ENCODE peak calls at places on chromosomes 12 and 14, in four cellular contexts. F is lower leg skin, V is cardiac fibroblast, G is uterus. D is an unnamed sample.

GRCh38 chr14:80606347-80606772 is 335.2 kb downstream of the CEP128 start:
- DNase-seq in G (no peak), F (no peak), V (no peak), D (no peak)

GRCh38 chr12:126907900-126908764 is 1358.8 kb upstream of the TMEM132C start:
- DNase-seq in V (no peak), F (no peak), G (no peak), D (no peak)

GRCh38 chr12:114163766-114164165 is 197.6 kb upstream of the RBM19 start:
- DNase-seq in V (peak), G (no peak), F (no peak), D (peak)

GRCh38 chr12:4148418-4149056 is 125.0 kb upstream of the CCND2 start:
- DNase-seq in G (no peak), F (peak), V (no peak), D (no peak)

GRCh38 chr12:81078469-81079196 is 754 bp downstream of the ACSS3 start:
- DNase-seq in F (no peak), G (peak), V (peak), D (peak)

GRCh38 chr12:76548222-76548837 is 11.2 kb downstream of the OSBPL8 start:
- DNase-seq in G (no peak), V (peak), F (no peak), D (no peak)

GRCh38 chr14:104856869-104857860 is 7.9 kb upstream of the CEP170B start:
- DNase-seq in F (no peak), V (no peak), G (no peak), D (no peak)

GRCh38 chr12:28966049-28966778 is 182.9 kb upstream of the FAR2 start:
- DNase-seq in G (peak), F (no peak), V (no peak), D (no peak)

GRCh38 chr14:51880810-51881580 is 20.6 kb downstream of the GNG2 start:
- DNase-seq in G (no peak), F (no peak), V (peak), D (no peak)

GRCh38 chr12:459430-460258 is at the start of gene B4GALNT3:
- DNase-seq in V (no peak), F (no peak), G (peak), D (no peak)

GRCh38 chr12:57603758-57604453 is 718 bp upstream of the DTX3 start:
- DNase-seq in F (peak), V (peak), G (peak), D (no peak)

GRCh38 chr14:99751539-99752485 is 41.4 kb upstream of the EML1 start:
- DNase-seq in G (no peak), F (no peak), V (peak), D (no peak)

GRCh38 chr14:93132472-93133065 is 16.8 kb upstream of the ITPK1 start:
- DNase-seq in F (no peak), V (peak), G (no peak), D (no peak)

GRCh38 chr14:105433161-105433605 is 13.6 kb downstream of the MTA1 start:
- DNase-seq in G (no peak), V (no peak), F (no peak), D (no peak)

GRCh38 chr14:51205486-51205885 is 34.6 kb upstream of the TMX1 start:
- DNase-seq in V (no peak), F (no peak), G (no peak), D (no peak)

GRCh38 chr12:21566223-21566906 is 38.3 kb downstream of the GYS2 start:
- DNase-seq in F (no peak), V (no peak), G (no peak), D (no peak)

GRCh38 chr12:112537710-112538396 is 119.1 kb downstream of the PTPN11 start:
- DNase-seq in V (peak), F (no peak), G (no peak), D (peak)

GRCh38 chr14:29215853-29216252 is 449.3 kb downstream of the FOXG1 start:
- DNase-seq in G (no peak), F (no peak), V (peak), D (no peak)

GRCh38 chr12:132881853-132882252 is 5.6 kb downstream of the CHFR start:
- DNase-seq in V (peak), G (no peak), F (no peak), D (no peak)

GRCh38 chr14:23624830-23625404 is 11.2 kb upstream of the DHRS2 start:
- DNase-seq in G (no peak), V (no peak), F (no peak), D (no peak)

GRCh38 chr12:98939350-98939749 is 294.3 kb downstream of the APAF1 start:
- DNase-seq in V (peak), F (no peak), G (no peak), D (peak)

GRCh38 chr14:31486764-31487163 is 1.1 kb downstream of the GPR33 start:
- DNase-seq in V (no peak), G (no peak), F (no peak), D (no peak)

GRCh38 chr14:101174522-101174838 is 271.0 kb upstream of the RTL1 start:
- DNase-seq in G (no peak), V (no peak), F (no peak), D (no peak)

GRCh38 chr12:125549836-125550235 is 484.6 kb downstream of the AACS start:
- DNase-seq in F (no peak), V (no peak), G (no peak), D (no peak)

GRCh38 chr14:93271111-93271510 is 61.7 kb downstream of the BTBD7 start:
- DNase-seq in F (no peak), V (no peak), G (no peak), D (no peak)

GRCh38 chr12:95515197-95515596 is 36.1 kb downstream of the USP44 start:
- DNase-seq in F (no peak), G (no peak), V (no peak), D (no peak)

GRCh38 chr14:22226381-22226780 is 362.6 kb downstream of the DAD1 start:
- DNase-seq in G (no peak), F (no peak), V (peak), D (no peak)

DNA sequence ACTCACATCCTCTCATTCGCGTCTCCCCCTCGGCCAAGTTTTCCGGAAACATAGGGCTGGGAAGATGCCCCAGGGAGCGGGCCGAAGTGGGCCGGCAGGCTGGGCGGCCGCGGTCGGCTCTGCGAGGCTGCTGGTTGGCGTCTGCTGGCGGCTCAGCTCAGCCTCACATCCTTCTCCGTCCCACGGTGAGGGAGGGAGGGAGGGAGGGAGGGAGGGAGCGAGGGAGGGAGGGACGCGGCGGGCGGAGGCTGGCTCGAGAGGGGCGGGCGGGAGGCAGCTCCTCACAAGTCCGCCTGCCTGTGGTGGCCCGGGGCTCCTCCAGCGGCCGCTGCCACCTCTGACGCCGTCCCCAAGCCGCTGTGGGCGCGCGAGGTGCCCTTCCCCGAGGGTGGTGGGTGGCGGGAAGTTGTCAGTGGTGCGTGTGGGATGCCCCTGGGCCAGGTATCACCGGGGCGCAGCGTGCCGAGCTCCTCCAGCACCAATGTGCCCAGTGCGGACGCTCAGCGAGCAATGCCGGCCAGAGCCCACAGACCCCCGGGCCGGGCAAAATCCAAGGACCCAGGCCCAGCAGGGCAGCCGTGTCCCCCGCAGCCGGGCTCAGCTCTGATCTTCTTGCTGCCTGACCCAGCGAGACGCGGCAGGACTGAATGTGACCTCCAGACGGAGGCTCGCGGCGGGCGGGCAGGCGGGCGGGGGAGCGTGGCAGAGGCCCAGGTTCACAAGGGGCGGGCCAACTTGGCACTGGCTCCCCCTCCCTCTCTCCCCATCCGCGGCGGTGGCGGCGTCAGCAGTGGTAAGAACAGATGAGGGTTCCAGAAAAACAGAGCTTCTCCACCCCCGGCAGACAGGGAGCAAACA is 94.0 kb downstream of the RFLNA start:
- DNase-seq in G (peak), F (peak), V (peak), D (no peak)
- H3K4me3 ChIP-seq in G (peak), F (peak), V (peak), D (peak)

GRCh38 chr12:124334266-124334665 is 39.4 kb downstream of the RFLNA start:
- DNase-seq in F (no peak), G (no peak), V (no peak), D (no peak)

GRCh38 chr12:124332900-124333299 is 38.0 kb downstream of the RFLNA start:
- DNase-seq in V (no peak), G (no peak), F (no peak), D (no peak)

GRCh38 chr12:124333724-124334123 is 38.8 kb downstream of the RFLNA start:
- DNase-seq in F (no peak), G (no peak), V (no peak), D (no peak)

GRCh38 chr12:124334976-124335375 is 40.1 kb downstream of the RFLNA start:
- DNase-seq in V (no peak), G (no peak), F (no peak), D (no peak)

DNA sequence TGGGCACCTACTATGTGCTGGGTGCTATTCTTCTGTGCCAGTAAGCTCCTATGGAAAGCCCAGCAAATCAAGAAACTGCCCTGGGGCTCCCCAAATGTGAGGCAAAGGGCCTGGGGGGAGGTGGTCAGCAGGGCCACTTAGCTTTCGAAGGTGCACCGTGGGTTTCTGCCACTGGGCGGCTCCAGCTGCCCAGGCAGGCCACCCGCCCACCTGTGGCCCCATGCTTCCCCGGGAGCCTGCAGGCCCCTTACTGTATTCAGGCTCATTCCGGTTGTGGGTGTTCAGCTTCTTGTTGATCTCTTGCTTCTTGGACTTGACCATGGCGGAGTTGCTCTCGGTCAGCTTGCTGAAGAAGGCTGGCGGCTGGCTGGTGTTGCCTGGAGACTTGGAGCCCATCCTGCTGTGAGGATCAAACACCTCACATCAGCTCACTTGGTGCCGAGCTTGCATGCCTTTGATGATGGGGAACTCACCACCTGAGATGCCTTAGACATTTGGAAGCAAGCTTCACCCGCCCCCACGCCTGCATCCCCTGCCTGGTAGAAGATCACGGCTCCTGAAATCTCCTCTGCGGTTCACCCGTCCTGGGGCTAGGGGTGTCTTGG is 37.3 kb downstream of the RFLNA start:
- DNase-seq in F (no peak), V (no peak), G (no peak), D (no peak)
- TF ChIP-seq CTCF in F (no peak), V (peak), G (no peak), D (peak)

GRCh38 chr12:107091989-107092641 is 1.2 kb downstream of the CRY1 start:
- DNase-seq in F (peak), G (no peak), V (peak), D (peak)
- H3K4me3 ChIP-seq in F (no peak), G (peak), V (peak), D (peak)

GRCh38 chr12:85983601-85984000 is 109.5 kb downstream of the NTS start:
- DNase-seq in G (no peak), V (no peak), F (no peak), D (no peak)
- TF ChIP-seq CTCF in G (no peak), V (no peak), F (no peak), D (no peak)

D was measured in HFF-Myc.